ENCODE peak calls at places on chromosomes 12 and 14, in ten cellular contexts. R, N, C, D, H, S, B, J, G and W are unnamed samples.

GRCh38 chr14:100155049-100155621 is 4.3 kb downstream of the DEGS2 start:
- DNase-seq in S (no peak), G (peak; percentile 70), R (peak; percentile 81), C (no peak), D (peak; percentile 33), H (no peak), J (peak; percentile 15), B (no peak), N (no peak), W (peak; percentile 25)

GRCh38 chr14:99194136-99194535 is 77.9 kb downstream of the BCL11B start:
- DNase-seq in C (no peak), S (no peak), R (peak; percentile 42), D (no peak), J (no peak), B (no peak), H (no peak), G (no peak), N (no peak), W (no peak)

GRCh38 chr14:62179367-62180018 is 417.3 kb downstream of the SNAPC1 start:
- DNase-seq in B (no peak), C (peak; percentile 29), R (no peak), N (peak; percentile 58), H (peak; percentile 83), S (no peak), J (peak; percentile 95), D (peak; percentile 13), G (peak; percentile 72), W (peak; percentile 83)

GRCh38 chr14:55583942-55584468 is 4.0 kb downstream of the KTN1 start:
- DNase-seq in C (no peak), B (no peak), D (no peak), J (no peak), G (no peak), H (no peak), R (no peak), S (no peak), N (no peak), W (no peak)

GRCh38 chr14:71536927-71537772 is 395.1 kb upstream of the RGS6 start:
- DNase-seq in S (no peak), D (no peak), B (no peak), C (no peak), H (no peak), J (no peak), R (no peak), G (no peak), N (no peak), W (no peak)

GRCh38 chr14:41986083-41986645 is 379.5 kb downstream of the LRFN5 start:
- DNase-seq in C (no peak), S (no peak), B (no peak), D (no peak), H (no peak), N (no peak), R (no peak), G (no peak), J (no peak), W (no peak)

GRCh38 chr14:91231446-91231845 is 13.1 kb downstream of the GPR68 start:
- DNase-seq in J (no peak), G (no peak), C (no peak), D (no peak), S (no peak), B (no peak), H (no peak), R (no peak), N (no peak), W (no peak)

GRCh38 chr14:91277546-91278382 is 33.3 kb upstream of the GPR68 start:
- DNase-seq in B (no peak), R (no peak), J (no peak), S (peak; percentile 36), D (no peak), H (no peak), C (no peak), G (no peak), N (no peak), W (no peak)

GRCh38 chr12:96136129-96136528 is 58.0 kb upstream of the ELK3 start:
- DNase-seq in N (no peak), B (no peak), R (no peak), D (no peak), G (no peak), H (peak; percentile 91), S (no peak), C (peak; percentile 6), J (peak; percentile 45), W (peak; percentile 88)

GRCh38 chr12:6215120-6215807 is 15.1 kb downstream of the CD9 start:
- DNase-seq in S (no peak), J (no peak), C (no peak), B (no peak), H (no peak), R (peak; percentile 45), G (no peak), N (no peak), D (no peak), W (no peak)
- H3K4me1 ChIP-seq in S (peaks cover 80% of the 10 kb centered on the region), J (peaks cover 18% of the 10 kb centered on the region), C (peaks cover 30% of the 10 kb centered on the region), B (peaks cover 69% of the 10 kb centered on the region), H (peaks cover 30% of the 10 kb centered on the region), R (peaks cover 66% of the 10 kb centered on the region), G (peaks cover 49% of the 10 kb centered on the region), N (peaks cover 25% of the 10 kb centered on the region), D (peaks cover 65% of the 10 kb centered on the region), W (peaks cover 4% of the 10 kb centered on the region)

GRCh38 chr12:132967736-132968135 is 11.6 kb upstream of the ZNF605 start:
- DNase-seq in R (no peak), N (no peak), C (no peak), H (no peak), S (no peak), J (no peak), D (no peak), B (no peak), G (no peak), W (no peak)

GRCh38 chr12:132966676-132967415 is 10.7 kb upstream of the ZNF605 start:
- DNase-seq in B (no peak), S (no peak), C (no peak), H (no peak), N (no peak), J (no peak), R (no peak), D (no peak), G (no peak), W (no peak)

DNA sequence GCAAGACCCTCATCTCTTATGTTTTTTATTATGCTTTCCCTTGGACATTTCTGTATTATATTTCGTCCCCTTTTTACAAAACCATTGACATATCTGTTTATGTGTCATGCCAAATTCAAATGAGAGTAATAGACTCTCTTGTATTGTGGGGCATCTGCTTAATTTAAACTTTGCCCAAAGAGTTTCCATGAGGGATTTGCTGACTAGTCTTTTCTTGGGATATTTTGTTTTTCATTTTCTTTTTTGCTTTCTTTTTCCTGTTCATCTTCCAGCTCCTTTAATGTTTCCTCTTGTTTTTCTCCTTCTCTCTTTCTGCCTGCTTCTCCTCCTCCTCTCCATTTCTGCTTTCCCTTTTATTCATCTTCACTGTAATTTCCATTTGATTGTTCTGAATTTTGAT is 13.8 kb upstream of the ZNF26 start:
- DNase-seq in N (no peak), S (no peak), G (no peak), H (no peak), B (no peak), J (no peak), R (no peak), D (no peak), C (no peak), W (no peak)
- TF ChIP-seq CTCF in N (no peak), S (no peak), G (no peak), H (no peak), B (no peak), J (no peak), R (no peak), D (no peak), C (no peak), W (no peak)

GRCh38 chr12:120979862-120980696 is 1.7 kb downstream of the HNF1A start:
- DNase-seq in G (peak; percentile 82), B (no peak), R (peak; percentile 82), D (no peak), J (no peak), S (no peak), H (no peak), N (no peak), C (no peak), W (peak; percentile 28)

GRCh38 chr12:120980800-120981368 is 2.5 kb downstream of the HNF1A start:
- DNase-seq in C (no peak), D (no peak), N (no peak), G (peak; percentile 85), S (no peak), R (peak; percentile 72), H (no peak), B (no peak), J (no peak), W (no peak)

GRCh38 chr12:120978296-120979219 is at the start of gene HNF1A:
- DNase-seq in D (no peak), S (no peak), C (no peak), N (no peak), R (peak; percentile 80), H (no peak), B (no peak), J (no peak), G (peak; percentile 67), W (no peak)

GRCh38 chr12:120979220-120979861 is 998 bp downstream of the HNF1A start:
- DNase-seq in S (no peak), H (no peak), R (peak; percentile 66), N (no peak), J (no peak), B (no peak), G (no peak), C (no peak), D (no peak), W (no peak)

GRCh38 chr12:120977531-120978295 is 630 bp upstream of the HNF1A start:
- DNase-seq in G (no peak), D (no peak), H (no peak), S (no peak), B (no peak), J (no peak), N (no peak), R (no peak), C (no peak), W (no peak)
- H3K4me3 ChIP-seq in G (peak overlapping the region; percentile 57), D (no peak overlapping the region), H (no peak overlapping the region), S (no peak overlapping the region), B (peak overlapping the region; percentile 40), J (no peak overlapping the region), N (no peak overlapping the region), R (peak overlapping the region; percentile 72), C (no peak overlapping the region), W (no peak overlapping the region)

GRCh38 chr12:10362828-10363664 is 26.8 kb downstream of the KLRK1 start:
- DNase-seq in N (no peak), G (no peak), D (no peak), S (no peak), B (no peak), H (peak; percentile 51), J (no peak), R (no peak), C (no peak), W (no peak)

GRCh38 chr12:10364839-10365681 is 24.8 kb downstream of the KLRK1 start:
- DNase-seq in C (peak; percentile 76), H (peak; percentile 74), B (peak; percentile 49), D (peak; percentile 71), R (peak; percentile 71), S (peak; percentile 52), N (peak; percentile 67), G (peak; percentile 53), J (peak; percentile 91), W (peak; percentile 81)

GRCh38 chr12:10362325-10362724 is 27.5 kb downstream of the KLRK1 start:
- DNase-seq in B (no peak), D (no peak), S (no peak), J (no peak), H (no peak), C (no peak), R (no peak), G (no peak), N (no peak), W (no peak)

GRCh38 chr12:10363922-10364838 is 25.7 kb downstream of the KLRK1 start:
- DNase-seq in G (no peak), S (no peak), N (no peak), R (peak; percentile 76), H (peak; percentile 49), D (no peak), C (no peak), J (peak; percentile 65), B (peak; percentile 42), W (peak; percentile 30)

GRCh38 chr12:10363665-10363921 is 26.2 kb downstream of the KLRK1 start:
- DNase-seq in S (no peak), G (no peak), D (no peak), N (no peak), C (no peak), R (no peak), B (no peak), H (no peak), J (no peak), W (no peak)
- H3K4me1 ChIP-seq in S (peaks cover 26% of the 10 kb centered on the region), G (peaks cover 15% of the 10 kb centered on the region), D (peaks cover 37% of the 10 kb centered on the region), N (peaks cover 4% of the 10 kb centered on the region), C (peaks cover 5% of the 10 kb centered on the region), R (peaks cover 23% of the 10 kb centered on the region), B (peaks cover 11% of the 10 kb centered on the region), H (peaks cover 34% of the 10 kb centered on the region), J (peaks cover 9% of the 10 kb centered on the region), W (peaks cover 39% of the 10 kb centered on the region)